ENCODE peak calls at places on chromosomes 11 and 22, in seven cellular contexts. One of them, this sample, is unnamed.

GRCh38 chr22:17430298-17430900 is 61.1 kb downstream of the CECR2 start:
- DNase-seq in GM20000: no peak
- DNase-seq in lung: no peak
- DNase-seq in PC-3: no peak
- DNase-seq in ovary: no peak
- DNase-seq in MCF 10A: peak
- DNase-seq in HFFc6: no peak
- DNase-seq in this sample: no peak

GRCh38 chr11:103970850-103971249 is 65.6 kb upstream of the DDI1 start:
- DNase-seq in MCF 10A: no peak
- DNase-seq in GM20000: no peak
- DNase-seq in lung: no peak
- DNase-seq in ovary: no peak
- DNase-seq in PC-3: no peak
- DNase-seq in HFFc6: no peak
- DNase-seq in this sample: no peak

GRCh38 chr11:12242071-12242672 is 131.8 kb downstream of the MICAL2 start:
- DNase-seq in HFFc6: no peak
- DNase-seq in PC-3: no peak
- DNase-seq in ovary: no peak
- DNase-seq in GM20000: no peak
- DNase-seq in lung: no peak
- DNase-seq in MCF 10A: no peak
- DNase-seq in this sample: peak

GRCh38 chr11:93216511-93217121 is 18.8 kb upstream of the SLC36A4 start:
- DNase-seq in ovary: no peak
- DNase-seq in GM20000: no peak
- DNase-seq in HFFc6: no peak
- DNase-seq in lung: no peak
- DNase-seq in PC-3: no peak
- DNase-seq in MCF 10A: no peak
- DNase-seq in this sample: no peak

GRCh38 chr11:121444508-121444907 is 7.6 kb upstream of the SORL1 start:
- DNase-seq in MCF 10A: no peak
- DNase-seq in ovary: no peak
- DNase-seq in HFFc6: no peak
- DNase-seq in PC-3: no peak
- DNase-seq in GM20000: no peak
- DNase-seq in lung: no peak
- DNase-seq in this sample: no peak

GRCh38 chr11:71406681-71407080 is 41.5 kb downstream of the DHCR7 start:
- DNase-seq in ovary: no peak
- DNase-seq in MCF 10A: no peak
- DNase-seq in PC-3: no peak
- DNase-seq in lung: no peak
- DNase-seq in HFFc6: no peak
- DNase-seq in GM20000: no peak
- DNase-seq in this sample: no peak

GRCh38 chr11:107824668-107825369 is 33.8 kb downstream of the SLC35F2 start:
- DNase-seq in GM20000: no peak
- DNase-seq in PC-3: no peak
- DNase-seq in lung: no peak
- DNase-seq in ovary: no peak
- DNase-seq in HFFc6: no peak
- DNase-seq in MCF 10A: no peak
- DNase-seq in this sample: no peak

GRCh38 chr11:12802418-12803085 is 128.3 kb downstream of the TEAD1 start:
- DNase-seq in HFFc6: peak
- DNase-seq in ovary: peak
- DNase-seq in GM20000: no peak
- DNase-seq in PC-3: peak
- DNase-seq in lung: peak
- DNase-seq in MCF 10A: peak
- DNase-seq in this sample: no peak

GRCh38 chr11:130606781-130607511 is 158.5 kb downstream of the ADAMTS15 start:
- DNase-seq in PC-3: peak
- DNase-seq in MCF 10A: no peak
- DNase-seq in GM20000: no peak
- DNase-seq in HFFc6: no peak
- DNase-seq in lung: no peak
- DNase-seq in ovary: peak
- DNase-seq in this sample: no peak

GRCh38 chr11:83336993-83337392 is 50.8 kb upstream of the CCDC90B start:
- DNase-seq in MCF 10A: no peak
- DNase-seq in PC-3: no peak
- DNase-seq in ovary: no peak
- DNase-seq in HFFc6: no peak
- DNase-seq in lung: no peak
- DNase-seq in GM20000: no peak
- DNase-seq in this sample: no peak

GRCh38 chr22:49427341-49427740 is 400.3 kb downstream of the BRD1 start:
- DNase-seq in ovary: no peak
- DNase-seq in lung: no peak
- DNase-seq in GM20000: no peak
- DNase-seq in MCF 10A: no peak
- DNase-seq in PC-3: no peak
- DNase-seq in HFFc6: no peak
- DNase-seq in this sample: no peak

GRCh38 chr11:84673753-84674152 is 953.4 kb downstream of the DLG2 start:
- DNase-seq in MCF 10A: peak
- DNase-seq in HFFc6: peak
- DNase-seq in lung: no peak
- DNase-seq in GM20000: no peak
- DNase-seq in PC-3: no peak
- DNase-seq in ovary: no peak
- DNase-seq in this sample: no peak

GRCh38 chr11:119029340-119030028 is 1.2 kb downstream of the SLC37A4 start:
- DNase-seq in lung: no peak
- DNase-seq in GM20000: peak
- DNase-seq in HFFc6: no peak
- DNase-seq in PC-3: peak
- DNase-seq in ovary: no peak
- DNase-seq in MCF 10A: no peak
- DNase-seq in this sample: peak

GRCh38 chr11:68583047-68583446 is 101.3 kb upstream of the GAL start:
- DNase-seq in MCF 10A: peak
- DNase-seq in HFFc6: peak
- DNase-seq in ovary: no peak
- DNase-seq in GM20000: no peak
- DNase-seq in PC-3: peak
- DNase-seq in lung: no peak
- DNase-seq in this sample: no peak

GRCh38 chr11:88229303-88229702 is 54.1 kb upstream of the RAB38 start:
- DNase-seq in PC-3: no peak
- DNase-seq in HFFc6: no peak
- DNase-seq in GM20000: no peak
- DNase-seq in lung: no peak
- DNase-seq in ovary: no peak
- DNase-seq in MCF 10A: no peak
- DNase-seq in this sample: no peak

GRCh38 chr11:10324474-10324873 is 19.6 kb downstream of the ADM start:
- DNase-seq in MCF 10A: peak
- DNase-seq in GM20000: no peak
- DNase-seq in ovary: no peak
- DNase-seq in lung: no peak
- DNase-seq in HFFc6: no peak
- DNase-seq in PC-3: no peak
- DNase-seq in this sample: no peak

GRCh38 chr22:23826510-23827350 is 12.1 kb downstream of the DERL3 start:
- DNase-seq in GM20000: no peak
- DNase-seq in MCF 10A: no peak
- DNase-seq in PC-3: no peak
- DNase-seq in lung: no peak
- DNase-seq in ovary: no peak
- DNase-seq in HFFc6: peak
- DNase-seq in this sample: no peak

DNA sequence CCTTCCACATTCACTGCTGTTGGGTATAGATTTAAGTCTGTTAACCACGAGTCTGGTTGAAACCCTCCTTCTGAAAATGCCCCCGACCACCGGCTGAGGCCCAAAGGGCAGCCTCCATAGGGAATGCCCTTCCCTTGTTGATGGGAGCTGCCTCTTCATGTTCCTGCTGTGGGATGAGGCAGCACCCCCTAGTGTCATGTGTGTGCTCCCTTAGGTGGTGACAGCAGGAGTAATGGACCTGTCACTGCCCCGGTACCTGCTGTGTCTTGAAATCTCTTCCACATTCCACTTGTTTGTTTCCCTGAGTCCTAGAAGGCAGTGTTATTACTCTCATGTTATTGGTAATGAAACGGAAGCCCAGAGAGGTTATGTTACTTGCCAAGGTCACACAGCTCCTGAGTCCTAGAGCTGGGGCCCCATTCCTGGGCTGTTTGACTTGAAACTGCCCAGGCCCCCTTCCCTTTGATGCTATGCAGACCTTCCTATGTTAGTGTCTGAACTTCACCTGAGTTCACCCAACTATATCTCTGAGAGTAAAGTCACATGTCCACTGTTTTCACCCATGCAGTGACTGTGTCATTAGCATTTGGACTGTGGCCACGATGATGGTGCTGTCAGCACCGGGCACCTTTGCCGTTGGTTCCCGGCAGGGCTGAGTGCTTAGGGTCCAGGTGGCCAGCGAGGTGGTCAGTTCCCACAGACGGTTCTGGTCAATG is 234.3 kb downstream of the TBC1D22A start:
- DNase-seq in GM20000: no peak
- DNase-seq in HFFc6: peak
- DNase-seq in MCF 10A: peak
- DNase-seq in PC-3: peak
- DNase-seq in ovary: no peak
- DNase-seq in lung: no peak
- DNase-seq in this sample: no peak
- TF ChIP-seq CTCF in GM20000: peak
- TF ChIP-seq CTCF in HFFc6: peak
- TF ChIP-seq CTCF in MCF 10A: peak
- TF ChIP-seq CTCF in PC-3: peak
- TF ChIP-seq CTCF in ovary: no peak
- TF ChIP-seq CTCF in lung: no peak
- TF ChIP-seq CTCF in this sample: no peak

GRCh38 chr11:73662445-73663157 is 16.2 kb downstream of the PLEKHB1 start:
- DNase-seq in lung: no peak
- DNase-seq in PC-3: peak
- DNase-seq in GM20000: no peak
- DNase-seq in HFFc6: peak
- DNase-seq in ovary: no peak
- DNase-seq in MCF 10A: no peak
- DNase-seq in this sample: no peak

GRCh38 chr11:73659961-73660360 is 13.6 kb downstream of the PLEKHB1 start:
- DNase-seq in GM20000: no peak
- DNase-seq in lung: no peak
- DNase-seq in HFFc6: no peak
- DNase-seq in MCF 10A: no peak
- DNase-seq in PC-3: peak
- DNase-seq in ovary: no peak
- DNase-seq in this sample: no peak

GRCh38 chr11:73663604-73664495 is 17.5 kb downstream of the PLEKHB1 start:
- DNase-seq in MCF 10A: no peak
- DNase-seq in GM20000: no peak
- DNase-seq in HFFc6: no peak
- DNase-seq in lung: no peak
- DNase-seq in PC-3: no peak
- DNase-seq in ovary: peak
- DNase-seq in this sample: no peak

GRCh38 chr11:73661035-73661628 is 14.8 kb downstream of the PLEKHB1 start:
- DNase-seq in MCF 10A: peak
- DNase-seq in ovary: peak
- DNase-seq in GM20000: peak
- DNase-seq in lung: peak
- DNase-seq in PC-3: peak
- DNase-seq in HFFc6: peak
- DNase-seq in this sample: peak

GRCh38 chr11:73660497-73661034 is 14.2 kb downstream of the PLEKHB1 start:
- DNase-seq in GM20000: no peak
- DNase-seq in MCF 10A: no peak
- DNase-seq in lung: no peak
- DNase-seq in ovary: no peak
- DNase-seq in HFFc6: no peak
- DNase-seq in PC-3: no peak
- DNase-seq in this sample: no peak
- TF ChIP-seq CTCF in GM20000: no peak
- TF ChIP-seq CTCF in MCF 10A: no peak
- TF ChIP-seq CTCF in lung: no peak
- TF ChIP-seq CTCF in ovary: no peak
- TF ChIP-seq CTCF in HFFc6: no peak
- TF ChIP-seq CTCF in PC-3: no peak
- TF ChIP-seq CTCF in this sample: no peak

DNA sequence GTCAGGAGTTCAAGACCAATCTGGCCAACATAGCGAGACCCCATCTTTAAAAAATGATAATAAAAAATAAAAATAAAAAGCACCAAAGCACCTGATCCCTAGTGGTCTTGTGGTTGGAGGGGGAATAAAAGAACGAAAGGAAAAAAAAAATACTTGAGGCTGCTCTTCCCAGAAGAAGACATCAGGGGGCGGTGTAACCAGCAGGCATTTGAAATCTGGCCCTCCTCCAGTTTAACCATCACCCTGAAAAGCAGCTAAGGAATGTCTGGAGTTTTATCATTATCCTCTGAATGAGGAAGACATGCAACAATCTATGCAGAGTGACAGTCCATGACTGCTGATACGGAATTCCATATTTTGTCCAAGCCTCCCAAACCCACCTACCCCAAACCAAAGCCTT is 5.6 kb upstream of the KCTD17 start:
- DNase-seq in GM20000: no peak
- DNase-seq in ovary: no peak
- DNase-seq in PC-3: peak
- DNase-seq in HFFc6: peak
- DNase-seq in lung: no peak
- DNase-seq in MCF 10A: peak
- DNase-seq in this sample: peak
- TF ChIP-seq CTCF in GM20000: peak
- TF ChIP-seq CTCF in ovary: no peak
- TF ChIP-seq CTCF in PC-3: peak
- TF ChIP-seq CTCF in HFFc6: peak
- TF ChIP-seq CTCF in lung: no peak
- TF ChIP-seq CTCF in MCF 10A: peak
- TF ChIP-seq CTCF in this sample: peak

GRCh38 chr11:75399344-75400109 is at the start of gene RPS3:
- DNase-seq in PC-3: peak
- DNase-seq in MCF 10A: peak
- DNase-seq in GM20000: peak
- DNase-seq in HFFc6: peak
- DNase-seq in ovary: peak
- DNase-seq in lung: peak
- DNase-seq in this sample: peak

GRCh38 chr11:75389276-75389605 is 10.1 kb upstream of the RPS3 start:
- DNase-seq in HFFc6: no peak
- DNase-seq in PC-3: no peak
- DNase-seq in GM20000: no peak
- DNase-seq in MCF 10A: no peak
- DNase-seq in lung: no peak
- DNase-seq in ovary: no peak
- DNase-seq in this sample: no peak

GRCh38 chr11:75398906-75399305 is 412 bp upstream of the RPS3 start:
- DNase-seq in GM20000: no peak
- DNase-seq in HFFc6: no peak
- DNase-seq in MCF 10A: no peak
- DNase-seq in PC-3: no peak
- DNase-seq in ovary: no peak
- DNase-seq in lung: no peak
- DNase-seq in this sample: no peak

GRCh38 chr11:75389925-75390324 is 9.4 kb upstream of the RPS3 start:
- DNase-seq in lung: no peak
- DNase-seq in MCF 10A: no peak
- DNase-seq in GM20000: no peak
- DNase-seq in PC-3: no peak
- DNase-seq in HFFc6: no peak
- DNase-seq in ovary: no peak
- DNase-seq in this sample: no peak

GRCh38 chr11:75394086-75394840 is 5.1 kb upstream of the RPS3 start:
- DNase-seq in MCF 10A: no peak
- DNase-seq in lung: no peak
- DNase-seq in HFFc6: no peak
- DNase-seq in GM20000: no peak
- DNase-seq in PC-3: no peak
- DNase-seq in ovary: no peak
- DNase-seq in this sample: no peak
- TF ChIP-seq CTCF in MCF 10A: no peak
- TF ChIP-seq CTCF in lung: no peak
- TF ChIP-seq CTCF in HFFc6: no peak
- TF ChIP-seq CTCF in GM20000: no peak
- TF ChIP-seq CTCF in PC-3: no peak
- TF ChIP-seq CTCF in ovary: no peak
- TF ChIP-seq CTCF in this sample: no peak

This sample was measured in activated CD8-positive, alpha-beta T cell treated with anti-CD3 and anti-CD28 coated beads for 36 hours.